ENCODE peak calls at places on chromosomes 12 and 14, in nine cellular contexts. F is hepatocyte, C is PC-3, V is neural progenitor cell, Z is OCI-LY7, B is HCT116, S is MM.1S, X is SK-N-SH, O is GM23338. I is an unnamed sample.

GRCh38 chr12:96714199-96714598 is 192.9 kb upstream of the NEDD1 start:
- DNase-seq in F (no peak), C (no peak), V (no peak), Z (no peak), B (no peak), S (no peak), X (no peak), O (no peak), I (no peak)

GRCh38 chr12:13210543-13211190 is 14.1 kb downstream of the EMP1 start:
- DNase-seq in F (no peak), C (no peak), V (no peak), Z (no peak), B (no peak), S (no peak), X (no peak), O (no peak), I (peak)

GRCh38 chr14:68695326-68695768 is 97.5 kb downstream of the ZFP36L1 start:
- DNase-seq in F (no peak), C (peak), V (no peak), Z (no peak), B (peak), S (no peak), X (no peak), O (no peak), I (peak)

GRCh38 chr12:30913323-30913722 is 13.2 kb upstream of the TSPAN11 start:
- DNase-seq in F (no peak), C (no peak), V (no peak), Z (no peak), B (no peak), S (no peak), X (no peak), O (no peak), I (no peak)

GRCh38 chr14:89892953-89893352 is 61.6 kb downstream of the EFCAB11 start:
- DNase-seq in F (no peak), C (no peak), V (no peak), Z (no peak), B (no peak), S (no peak), X (no peak), O (peak), I (no peak)

GRCh38 chr14:92740440-92740839 is 8.0 kb downstream of the LGMN start:
- DNase-seq in F (no peak), C (no peak), V (no peak), Z (no peak), B (no peak), S (no peak), X (no peak), O (no peak), I (no peak)

GRCh38 chr14:91484186-91484585 is 25.9 kb downstream of the PPP4R3A start:
- DNase-seq in F (no peak), C (no peak), V (no peak), Z (peak), B (no peak), S (no peak), X (no peak), O (peak), I (no peak)

GRCh38 chr12:96752211-96752610 is 154.8 kb upstream of the NEDD1 start:
- DNase-seq in F (no peak), C (no peak), V (no peak), Z (no peak), B (no peak), S (no peak), X (no peak), O (no peak), I (no peak)

GRCh38 chr14:104702673-104703072 is 13.3 kb downstream of the INF2 start:
- DNase-seq in F (no peak), C (no peak), V (no peak), Z (no peak), B (no peak), S (no peak), X (no peak), O (no peak), I (no peak)

GRCh38 chr12:8065991-8066594 is at the start of gene C3AR1:
- DNase-seq in F (peak), C (peak), V (no peak), Z (no peak), B (no peak), S (peak), X (no peak), O (no peak), I (peak)

GRCh38 chr12:113555226-113555625 is 83.6 kb upstream of the LHX5 start:
- DNase-seq in F (no peak), C (peak), V (no peak), Z (no peak), B (no peak), S (no peak), X (no peak), O (no peak), I (no peak)

DNA sequence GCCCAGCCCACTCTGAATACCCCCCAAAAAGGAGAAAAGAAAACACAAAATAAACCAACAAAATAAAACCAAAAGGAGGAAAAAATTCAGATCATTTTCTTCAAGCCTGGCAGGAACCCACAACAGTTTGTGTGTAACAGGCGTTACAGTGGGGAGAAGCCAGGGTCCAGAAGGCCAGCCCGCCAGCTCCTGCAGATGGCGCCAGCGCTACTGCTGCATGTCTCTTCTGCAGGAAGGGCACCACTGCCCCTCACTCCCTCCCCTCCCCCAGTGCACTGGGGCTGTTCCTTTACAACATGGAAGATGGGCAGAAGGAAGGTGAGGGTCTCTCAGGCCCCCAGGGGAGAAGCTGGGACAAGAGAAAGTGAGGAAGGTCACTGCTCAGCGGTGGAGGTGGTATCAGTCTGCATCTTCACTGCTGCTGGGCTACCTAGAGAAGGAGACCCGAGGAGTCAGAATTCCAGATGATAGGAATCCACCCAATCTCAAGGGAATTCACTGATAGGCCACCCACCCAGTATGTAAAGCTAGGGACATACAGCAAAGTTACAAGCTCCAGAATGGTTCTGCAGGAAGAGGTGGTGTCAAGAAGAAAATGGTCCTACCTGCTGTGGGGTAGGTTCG is 2.3 kb upstream of the NOP2 start:
- DNase-seq in F (peak), C (peak), V (peak), Z (peak), B (peak), S (peak), X (peak), O (peak), I (peak)
- TF ChIP-seq EZH2phosphoT487 in F (no peak), C (no peak), V (no peak), Z (no peak), B (no peak), S (no peak), X (no peak), O (no peak), I (no peak)

GRCh38 chr12:16229676-16230075 is 47.8 kb downstream of the SLC15A5 start:
- DNase-seq in F (no peak), C (no peak), V (no peak), Z (no peak), B (no peak), S (no peak), X (no peak), O (no peak), I (peak)
- TF ChIP-seq EZH2phosphoT487 in F (no peak), C (no peak), V (no peak), Z (no peak), B (no peak), S (no peak), X (no peak), O (no peak), I (no peak)

GRCh38 chr12:112190626-112191025 is 65.3 kb downstream of the TRAFD1 start:
- DNase-seq in F (no peak), C (peak), V (no peak), Z (no peak), B (no peak), S (no peak), X (no peak), O (no peak), I (no peak)
- TF ChIP-seq EZH2phosphoT487 in F (no peak), C (no peak), V (no peak), Z (no peak), B (no peak), S (no peak), X (no peak), O (no peak), I (no peak)

GRCh38 chr14:99265571-99265970 is 6.4 kb downstream of the BCL11B start:
- DNase-seq in F (no peak), C (no peak), V (no peak), Z (no peak), B (no peak), S (no peak), X (no peak), O (no peak), I (no peak)

GRCh38 chr14:99268776-99269510 is 3.1 kb downstream of the BCL11B start:
- DNase-seq in F (no peak), C (no peak), V (peak), Z (no peak), B (no peak), S (no peak), X (no peak), O (peak), I (no peak)

GRCh38 chr14:99266181-99267178 is 5.5 kb downstream of the BCL11B start:
- DNase-seq in F (peak), C (peak), V (peak), Z (peak), B (peak), S (peak), X (peak), O (peak), I (peak)

GRCh38 chr14:99270491-99271287 is 1.3 kb downstream of the BCL11B start:
- DNase-seq in F (peak), C (no peak), V (peak), Z (no peak), B (no peak), S (no peak), X (peak), O (peak), I (peak)

DNA sequence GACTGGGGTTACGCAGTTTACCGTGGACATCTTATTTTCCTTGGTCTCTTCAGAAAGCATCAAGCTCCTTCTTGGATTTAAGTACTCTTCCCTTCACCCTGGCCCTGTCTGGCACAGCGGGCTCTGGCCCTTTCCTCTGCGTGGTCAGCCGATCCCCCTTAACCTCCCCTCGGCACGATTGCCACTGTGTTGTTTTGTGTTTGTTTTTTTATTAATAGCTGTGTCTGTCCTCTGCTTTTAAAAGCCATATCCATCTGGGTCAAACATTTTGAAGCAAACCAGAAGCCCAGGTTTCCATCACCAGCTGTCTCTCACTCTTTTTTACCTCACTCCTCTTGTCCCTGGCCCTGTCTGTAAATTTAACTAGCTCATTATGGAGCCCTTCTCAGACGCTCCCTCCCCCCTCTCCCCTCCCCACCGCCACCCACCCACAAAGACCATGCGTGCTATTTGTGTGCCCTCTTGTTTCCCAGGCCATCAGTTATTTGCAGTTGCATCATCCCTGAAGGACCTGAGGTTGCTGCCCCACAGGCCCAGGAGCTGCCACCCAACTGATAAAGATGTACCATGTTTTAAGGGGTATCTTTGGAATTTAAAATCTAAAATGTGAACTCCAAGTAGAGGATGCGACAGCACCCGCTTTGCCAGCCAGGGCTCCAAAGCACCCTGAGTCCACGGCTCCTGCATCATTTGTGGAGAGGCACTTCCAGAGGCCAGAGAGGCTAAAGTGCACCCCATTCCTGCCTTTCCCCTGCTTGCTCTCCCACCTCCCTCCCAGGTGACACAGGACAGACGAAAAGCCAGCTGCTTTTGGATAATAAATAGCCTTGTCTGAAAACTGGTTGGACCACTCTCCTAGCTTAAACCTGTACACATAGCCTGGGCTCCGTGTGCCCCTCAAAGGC is 3.9 kb downstream of the BCL11B start:
- DNase-seq in F (no peak), C (no peak), V (no peak), Z (no peak), B (no peak), S (no peak), X (no peak), O (no peak), I (no peak)
- TF ChIP-seq EZH2phosphoT487 in F (no peak), C (no peak), V (no peak), Z (no peak), B (no peak), S (no peak), X (no peak), O (no peak), I (no peak)

GRCh38 chr14:101462726-101463565 is 98.3 kb upstream of the DIO3 start:
- DNase-seq in F (no peak), C (peak), V (no peak), Z (no peak), B (no peak), S (no peak), X (no peak), O (no peak), I (no peak)

GRCh38 chr14:101459392-101459900 is 101.8 kb upstream of the DIO3 start:
- DNase-seq in F (no peak), C (no peak), V (peak), Z (no peak), B (no peak), S (no peak), X (peak), O (no peak), I (no peak)

GRCh38 chr14:101461891-101462290 is 99.4 kb upstream of the DIO3 start:
- DNase-seq in F (no peak), C (no peak), V (no peak), Z (no peak), B (no peak), S (no peak), X (no peak), O (no peak), I (no peak)

GRCh38 chr14:101460521-101460920 is 100.8 kb upstream of the DIO3 start:
- DNase-seq in F (no peak), C (no peak), V (no peak), Z (no peak), B (no peak), S (no peak), X (no peak), O (no peak), I (no peak)

DNA sequence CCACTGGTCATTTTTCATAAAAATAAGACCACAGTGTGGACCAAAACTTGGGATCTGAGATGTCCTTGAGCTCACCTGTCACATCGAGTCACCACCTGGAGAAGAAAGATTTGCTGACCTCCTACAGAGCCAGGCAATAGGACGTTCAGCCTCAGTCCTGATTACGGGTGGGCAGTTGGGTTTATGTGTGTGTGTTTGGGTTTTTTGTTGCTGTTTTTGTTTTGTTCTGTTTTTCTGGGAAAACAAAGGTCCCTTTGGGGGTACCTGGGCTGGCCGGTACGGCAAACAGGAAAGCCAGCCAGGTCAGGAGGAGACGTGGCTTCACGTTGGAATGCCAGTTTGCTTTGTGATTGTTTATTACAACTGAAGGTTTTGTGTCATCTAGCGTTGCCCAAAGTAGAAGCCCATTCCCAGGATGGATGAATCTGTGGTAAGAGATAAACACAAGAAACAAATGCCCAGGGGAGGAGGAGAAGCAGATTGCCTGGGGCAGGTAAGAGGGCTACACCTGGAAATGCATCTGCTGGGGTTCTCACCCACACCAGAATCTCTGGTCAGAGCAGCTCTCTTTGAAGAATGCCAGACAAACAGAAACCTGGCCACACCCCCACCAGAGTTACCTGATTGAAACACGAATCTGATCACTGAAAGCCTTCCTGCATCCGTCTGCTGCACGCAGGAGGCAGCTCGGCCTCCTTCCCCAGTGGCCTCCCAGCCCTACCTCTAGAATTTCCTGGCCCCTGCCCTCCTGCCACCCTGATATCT is 100.1 kb upstream of the DIO3 start:
- DNase-seq in F (no peak), C (no peak), V (no peak), Z (no peak), B (no peak), S (no peak), X (no peak), O (no peak), I (no peak)
- TF ChIP-seq EZH2phosphoT487 in F (no peak), C (no peak), V (no peak), Z (no peak), B (no peak), S (no peak), X (no peak), O (no peak), I (no peak)

GRCh38 chr14:51540364-51540763 is 111.3 kb upstream of the FRMD6 start:
- DNase-seq in F (no peak), C (peak), V (no peak), Z (no peak), B (no peak), S (no peak), X (no peak), O (no peak), I (peak)
- TF ChIP-seq EZH2phosphoT487 in F (no peak), C (no peak), V (no peak), Z (no peak), B (no peak), S (no peak), X (no peak), O (no peak), I (no peak)

GRCh38 chr12:62865860-62866407 is 69.0 kb downstream of the PPM1H start:
- DNase-seq in F (no peak), C (no peak), V (peak), Z (no peak), B (peak), S (no peak), X (no peak), O (peak), I (peak)

GRCh38 chr12:62865090-62865489 is 69.9 kb downstream of the PPM1H start:
- DNase-seq in F (no peak), C (no peak), V (no peak), Z (no peak), B (no peak), S (no peak), X (no peak), O (no peak), I (no peak)

GRCh38 chr12:62868820-62869219 is 66.1 kb downstream of the PPM1H start:
- DNase-seq in F (no peak), C (no peak), V (no peak), Z (no peak), B (no peak), S (no peak), X (no peak), O (no peak), I (no peak)

GRCh38 chr12:62862259-62862881 is 72.6 kb downstream of the PPM1H start:
- DNase-seq in F (no peak), C (peak), V (no peak), Z (no peak), B (no peak), S (no peak), X (no peak), O (no peak), I (peak)

DNA sequence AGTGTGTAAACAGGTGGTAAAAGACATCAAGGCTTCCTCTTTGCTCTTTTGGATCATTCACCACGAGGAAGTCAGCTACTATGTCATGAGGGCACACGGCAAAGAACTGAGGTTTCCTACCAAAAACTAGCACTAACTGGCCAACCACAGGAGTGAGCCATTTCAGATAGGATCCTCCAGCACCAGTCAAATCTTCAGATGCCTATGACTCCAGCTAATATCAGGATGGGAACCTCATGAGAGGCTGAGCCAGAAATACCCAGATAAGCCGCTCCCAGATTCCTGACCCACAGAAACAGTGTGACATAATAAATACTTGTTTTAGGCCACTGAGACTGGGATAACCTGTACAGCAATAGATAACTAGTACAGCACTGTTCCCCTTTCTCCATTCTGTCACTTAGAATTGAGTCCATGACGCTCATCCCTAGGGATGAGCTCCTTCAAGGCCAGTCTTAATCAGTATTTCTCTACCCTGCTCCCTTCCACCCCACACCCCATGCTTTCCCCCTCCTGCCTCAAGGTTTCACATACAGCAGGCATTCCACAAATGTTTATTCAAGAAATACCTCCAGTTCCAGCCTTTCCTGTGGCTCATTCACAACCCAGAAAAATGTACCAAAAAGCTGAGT is 68.4 kb downstream of the PPM1H start:
- DNase-seq in F (peak), C (peak), V (no peak), Z (no peak), B (no peak), S (no peak), X (no peak), O (peak), I (peak)
- TF ChIP-seq EZH2phosphoT487 in F (no peak), C (no peak), V (no peak), Z (no peak), B (no peak), S (no peak), X (no peak), O (no peak), I (no peak)

GRCh38 chr14:39138450-39138849 is 24.3 kb downstream of the GEMIN2 start:
- DNase-seq in F (no peak), C (no peak), V (no peak), Z (no peak), B (no peak), S (no peak), X (no peak), O (no peak), I (no peak)
- TF ChIP-seq EZH2phosphoT487 in F (no peak), C (no peak), V (no peak), Z (no peak), B (no peak), S (no peak), X (no peak), O (no peak), I (no peak)

GRCh38 chr12:107411792-107412535 is 273.6 kb upstream of the PWP1 start:
- DNase-seq in F (peak), C (peak), V (no peak), Z (no peak), B (no peak), S (no peak), X (no peak), O (no peak), I (peak)

GRCh38 chr12:107417004-107417403 is 268.6 kb upstream of the PWP1 start:
- DNase-seq in F (no peak), C (no peak), V (no peak), Z (no peak), B (no peak), S (no peak), X (no peak), O (no peak), I (no peak)

GRCh38 chr12:107418976-107419375 is 266.6 kb upstream of the PWP1 start:
- DNase-seq in F (no peak), C (no peak), V (no peak), Z (no peak), B (no peak), S (no peak), X (no peak), O (no peak), I (no peak)

GRCh38 chr12:107415066-107415465 is 270.5 kb upstream of the PWP1 start:
- DNase-seq in F (no peak), C (peak), V (no peak), Z (no peak), B (no peak), S (no peak), X (no peak), O (no peak), I (peak)

DNA sequence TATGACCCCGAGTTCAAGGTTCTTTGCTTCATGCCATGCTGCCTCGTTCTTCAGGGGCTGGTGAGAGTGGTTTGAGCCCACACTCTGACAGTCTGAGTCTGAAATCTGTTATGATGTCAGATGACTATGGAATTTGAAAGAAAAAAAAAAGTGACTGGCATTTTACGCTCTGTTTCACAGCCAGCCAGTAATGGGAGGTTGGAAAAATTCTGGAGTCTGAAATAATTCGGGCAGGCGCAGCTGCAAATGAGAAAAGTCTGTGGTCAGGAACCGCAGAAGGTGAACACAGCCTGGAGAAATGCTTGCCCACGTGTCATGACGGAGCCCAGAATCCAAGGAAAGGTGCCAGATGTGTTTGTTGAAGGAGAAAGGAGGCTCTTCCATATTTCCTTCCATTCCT is 269.8 kb upstream of the PWP1 start:
- DNase-seq in F (no peak), C (no peak), V (no peak), Z (no peak), B (no peak), S (no peak), X (no peak), O (no peak), I (peak)
- TF ChIP-seq EZH2phosphoT487 in F (no peak), C (no peak), V (no peak), Z (no peak), B (no peak), S (no peak), X (no peak), O (no peak), I (no peak)